ENCODE peak calls at places on chromosome 18, in five cellular contexts. One of them, this sample, is unnamed.

GRCh38 chr18:9992300-9992987 is 78.6 kb downstream of the VAPA start:
- DNase-seq in mammary epithelial cell: no peak
- DNase-seq in GM12865: no peak
- DNase-seq in fibroblast of the aortic adventitia: no peak
- DNase-seq in transverse colon: no peak
- DNase-seq in this sample: no peak

GRCh38 chr18:78765637-78766281 is 213.9 kb upstream of the SALL3 start:
- DNase-seq in fibroblast of the aortic adventitia: no peak
- DNase-seq in GM12865: no peak
- DNase-seq in mammary epithelial cell: no peak
- DNase-seq in transverse colon: no peak
- DNase-seq in this sample: no peak

GRCh38 chr18:76494541-76495403 is at the start of gene ZNF516:
- DNase-seq in mammary epithelial cell: no peak
- DNase-seq in GM12865: peak
- DNase-seq in transverse colon: no peak
- DNase-seq in fibroblast of the aortic adventitia: peak
- DNase-seq in this sample: peak

GRCh38 chr18:26477828-26478466 is 70.4 kb downstream of the KCTD1 start:
- DNase-seq in fibroblast of the aortic adventitia: no peak
- DNase-seq in mammary epithelial cell: peak
- DNase-seq in GM12865: no peak
- DNase-seq in transverse colon: no peak
- DNase-seq in this sample: peak

GRCh38 chr18:36572135-36572856 is 256.5 kb downstream of the TPGS2 start:
- DNase-seq in GM12865: peak
- DNase-seq in fibroblast of the aortic adventitia: peak
- DNase-seq in transverse colon: peak
- DNase-seq in mammary epithelial cell: no peak
- DNase-seq in this sample: peak

GRCh38 chr18:10430696-10431095 is 23.7 kb upstream of the APCDD1 start:
- DNase-seq in transverse colon: no peak
- DNase-seq in GM12865: no peak
- DNase-seq in fibroblast of the aortic adventitia: no peak
- DNase-seq in mammary epithelial cell: no peak
- DNase-seq in this sample: no peak

GRCh38 chr18:74682141-74682997 is 84.7 kb downstream of the ZNF407 start:
- DNase-seq in fibroblast of the aortic adventitia: peak
- DNase-seq in GM12865: no peak
- DNase-seq in mammary epithelial cell: peak
- DNase-seq in transverse colon: no peak
- DNase-seq in this sample: peak

GRCh38 chr18:31513189-31513907 is 15.4 kb downstream of the DSG2 start:
- DNase-seq in fibroblast of the aortic adventitia: peak
- DNase-seq in mammary epithelial cell: peak
- DNase-seq in transverse colon: no peak
- DNase-seq in GM12865: no peak
- DNase-seq in this sample: peak

GRCh38 chr18:56575819-56576663 is 62.4 kb downstream of the TXNL1 start:
- DNase-seq in transverse colon: no peak
- DNase-seq in GM12865: peak
- DNase-seq in mammary epithelial cell: peak
- DNase-seq in fibroblast of the aortic adventitia: peak
- DNase-seq in this sample: peak

GRCh38 chr18:2471523-2471922 is 99.8 kb downstream of the METTL4 start:
- DNase-seq in transverse colon: no peak
- DNase-seq in mammary epithelial cell: no peak
- DNase-seq in fibroblast of the aortic adventitia: no peak
- DNase-seq in GM12865: peak
- DNase-seq in this sample: no peak

GRCh38 chr18:2466978-2467377 is 104.3 kb downstream of the METTL4 start:
- DNase-seq in GM12865: no peak
- DNase-seq in fibroblast of the aortic adventitia: no peak
- DNase-seq in transverse colon: no peak
- DNase-seq in mammary epithelial cell: no peak
- DNase-seq in this sample: no peak
- TF ChIP-seq CTCF in GM12865: no peak
- TF ChIP-seq CTCF in fibroblast of the aortic adventitia: no peak
- TF ChIP-seq CTCF in transverse colon: no peak
- TF ChIP-seq CTCF in mammary epithelial cell: peak
- TF ChIP-seq CTCF in this sample: no peak

GRCh38 chr18:24968233-24968775 is 383.7 kb downstream of the ZNF521 start:
- DNase-seq in transverse colon: no peak
- DNase-seq in fibroblast of the aortic adventitia: no peak
- DNase-seq in mammary epithelial cell: no peak
- DNase-seq in GM12865: no peak
- DNase-seq in this sample: no peak

GRCh38 chr18:24959100-24959499 is 392.9 kb downstream of the ZNF521 start:
- DNase-seq in mammary epithelial cell: no peak
- DNase-seq in fibroblast of the aortic adventitia: no peak
- DNase-seq in transverse colon: no peak
- DNase-seq in GM12865: no peak
- DNase-seq in this sample: no peak

DNA sequence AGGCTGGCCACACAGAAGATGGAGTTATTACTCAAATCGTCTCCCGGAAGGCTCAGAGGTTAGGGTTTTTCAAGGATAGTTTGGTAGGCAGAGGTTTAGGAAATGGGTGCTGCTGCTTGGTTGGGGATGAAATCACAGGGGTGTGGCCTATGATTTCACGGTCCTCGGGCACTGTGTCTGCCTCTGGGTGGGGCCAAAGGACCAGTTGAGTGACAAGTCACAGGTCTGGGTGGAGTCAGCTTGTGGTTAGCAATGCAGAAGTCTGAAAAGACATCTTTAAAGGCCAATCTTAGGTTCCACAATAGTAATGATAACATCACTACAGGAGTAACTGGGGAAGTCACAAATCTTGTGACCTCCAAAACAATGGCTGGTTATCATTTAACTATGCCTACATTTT is 387.8 kb downstream of the ZNF521 start:
- DNase-seq in GM12865: peak
- DNase-seq in transverse colon: peak
- DNase-seq in fibroblast of the aortic adventitia: no peak
- DNase-seq in mammary epithelial cell: peak
- DNase-seq in this sample: peak
- TF ChIP-seq CTCF in GM12865: no peak
- TF ChIP-seq CTCF in transverse colon: no peak
- TF ChIP-seq CTCF in fibroblast of the aortic adventitia: no peak
- TF ChIP-seq CTCF in mammary epithelial cell: peak
- TF ChIP-seq CTCF in this sample: no peak

GRCh38 chr18:45802814-45803492 is 22.5 kb upstream of the SIGLEC15 start:
- DNase-seq in fibroblast of the aortic adventitia: peak
- DNase-seq in GM12865: no peak
- DNase-seq in mammary epithelial cell: peak
- DNase-seq in transverse colon: no peak
- DNase-seq in this sample: peak

GRCh38 chr18:45806226-45806625 is 19.2 kb upstream of the SIGLEC15 start:
- DNase-seq in transverse colon: no peak
- DNase-seq in mammary epithelial cell: peak
- DNase-seq in fibroblast of the aortic adventitia: peak
- DNase-seq in GM12865: no peak
- DNase-seq in this sample: peak

GRCh38 chr18:45805551-45805950 is 19.9 kb upstream of the SIGLEC15 start:
- DNase-seq in GM12865: no peak
- DNase-seq in fibroblast of the aortic adventitia: peak
- DNase-seq in mammary epithelial cell: no peak
- DNase-seq in transverse colon: no peak
- DNase-seq in this sample: peak

GRCh38 chr18:45801396-45802004 is 24.0 kb upstream of the SIGLEC15 start:
- DNase-seq in mammary epithelial cell: peak
- DNase-seq in transverse colon: no peak
- DNase-seq in GM12865: no peak
- DNase-seq in fibroblast of the aortic adventitia: no peak
- DNase-seq in this sample: peak
- TF ChIP-seq CTCF in mammary epithelial cell: no peak
- TF ChIP-seq CTCF in transverse colon: no peak
- TF ChIP-seq CTCF in GM12865: no peak
- TF ChIP-seq CTCF in fibroblast of the aortic adventitia: no peak
- TF ChIP-seq CTCF in this sample: no peak

GRCh38 chr18:3852321-3852720 is 402.3 kb downstream of the TGIF1 start:
- DNase-seq in fibroblast of the aortic adventitia: no peak
- DNase-seq in mammary epithelial cell: no peak
- DNase-seq in GM12865: no peak
- DNase-seq in transverse colon: no peak
- DNase-seq in this sample: no peak
- TF ChIP-seq CTCF in fibroblast of the aortic adventitia: no peak
- TF ChIP-seq CTCF in mammary epithelial cell: no peak
- TF ChIP-seq CTCF in GM12865: no peak
- TF ChIP-seq CTCF in transverse colon: no peak
- TF ChIP-seq CTCF in this sample: no peak

GRCh38 chr18:66046025-66046602 is 295.3 kb downstream of the CDH7 start:
- DNase-seq in mammary epithelial cell: no peak
- DNase-seq in transverse colon: no peak
- DNase-seq in fibroblast of the aortic adventitia: no peak
- DNase-seq in GM12865: no peak
- DNase-seq in this sample: no peak
- TF ChIP-seq CTCF in mammary epithelial cell: no peak
- TF ChIP-seq CTCF in transverse colon: peak
- TF ChIP-seq CTCF in fibroblast of the aortic adventitia: no peak
- TF ChIP-seq CTCF in GM12865: no peak
- TF ChIP-seq CTCF in this sample: no peak

DNA sequence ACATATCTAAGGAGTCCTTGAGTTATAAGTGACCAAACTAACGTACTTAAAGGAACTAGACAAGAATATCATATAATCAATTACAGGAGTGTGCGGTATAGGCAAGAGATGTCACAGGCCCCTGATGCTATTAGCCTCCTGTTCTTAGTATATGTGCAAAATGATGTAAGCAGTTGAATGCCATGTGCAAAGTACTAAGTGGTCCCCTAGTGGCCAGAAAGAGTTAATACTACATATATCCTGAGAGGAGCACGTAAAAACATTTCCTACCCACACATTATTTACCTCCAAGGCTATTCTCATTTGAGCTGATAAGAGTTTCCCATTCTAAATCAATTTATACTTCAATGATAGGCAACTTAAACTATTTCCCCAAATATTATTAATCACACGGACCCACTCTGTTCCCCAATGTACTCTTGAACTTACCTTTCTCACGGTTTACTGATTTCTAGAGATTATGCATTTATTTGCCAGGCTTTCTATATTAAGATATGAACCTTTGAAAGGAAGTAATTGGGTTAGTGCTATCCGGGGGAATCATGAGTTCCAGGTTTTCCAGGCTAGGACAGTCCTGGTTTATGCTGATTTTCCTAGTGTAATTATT is 158.0 kb upstream of the KLHL14 start:
- DNase-seq in fibroblast of the aortic adventitia: peak
- DNase-seq in GM12865: peak
- DNase-seq in transverse colon: no peak
- DNase-seq in mammary epithelial cell: peak
- DNase-seq in this sample: peak
- TF ChIP-seq CTCF in fibroblast of the aortic adventitia: peak
- TF ChIP-seq CTCF in GM12865: peak
- TF ChIP-seq CTCF in transverse colon: no peak
- TF ChIP-seq CTCF in mammary epithelial cell: peak
- TF ChIP-seq CTCF in this sample: peak

GRCh38 chr18:8051388-8051787 is 484.3 kb downstream of the PTPRM start:
- DNase-seq in fibroblast of the aortic adventitia: peak
- DNase-seq in mammary epithelial cell: no peak
- DNase-seq in transverse colon: no peak
- DNase-seq in GM12865: no peak
- DNase-seq in this sample: no peak

GRCh38 chr18:8050616-8051314 is 483.6 kb downstream of the PTPRM start:
- DNase-seq in transverse colon: no peak
- DNase-seq in fibroblast of the aortic adventitia: no peak
- DNase-seq in mammary epithelial cell: no peak
- DNase-seq in GM12865: no peak
- DNase-seq in this sample: no peak

GRCh38 chr18:8049147-8049546 is 482.0 kb downstream of the PTPRM start:
- DNase-seq in GM12865: no peak
- DNase-seq in transverse colon: no peak
- DNase-seq in mammary epithelial cell: no peak
- DNase-seq in fibroblast of the aortic adventitia: no peak
- DNase-seq in this sample: no peak

GRCh38 chr18:8056723-8057122 is 489.6 kb downstream of the PTPRM start:
- DNase-seq in mammary epithelial cell: no peak
- DNase-seq in GM12865: no peak
- DNase-seq in transverse colon: no peak
- DNase-seq in fibroblast of the aortic adventitia: no peak
- DNase-seq in this sample: no peak

DNA sequence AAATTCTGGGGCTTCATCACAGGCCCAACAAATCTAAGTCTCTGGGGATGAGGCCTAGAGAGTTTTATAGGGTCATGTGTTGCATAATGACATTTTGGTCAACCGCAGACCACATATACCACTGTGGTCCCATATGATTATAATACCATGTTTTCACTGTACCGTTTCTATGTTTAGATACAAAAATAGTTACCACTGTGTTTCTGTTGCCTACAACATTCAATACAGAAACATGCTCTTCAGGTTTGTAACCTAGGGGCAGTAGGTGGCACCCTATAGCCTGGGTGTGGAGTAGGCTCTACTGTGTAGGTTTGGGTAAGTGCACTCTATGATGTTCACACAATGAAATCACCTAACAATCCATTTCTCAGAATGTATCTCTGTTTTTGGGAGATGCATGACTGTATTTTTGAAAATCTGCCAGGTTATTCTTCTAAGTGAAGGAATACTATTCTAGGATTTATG is 485.2 kb downstream of the PTPRM start:
- DNase-seq in transverse colon: no peak
- DNase-seq in fibroblast of the aortic adventitia: peak
- DNase-seq in mammary epithelial cell: peak
- DNase-seq in GM12865: peak
- DNase-seq in this sample: peak
- TF ChIP-seq CTCF in transverse colon: no peak
- TF ChIP-seq CTCF in fibroblast of the aortic adventitia: no peak
- TF ChIP-seq CTCF in mammary epithelial cell: peak
- TF ChIP-seq CTCF in GM12865: no peak
- TF ChIP-seq CTCF in this sample: no peak

GRCh38 chr18:50594012-50594411 is 34.1 kb downstream of the MAPK4 start:
- DNase-seq in mammary epithelial cell: no peak
- DNase-seq in transverse colon: no peak
- DNase-seq in GM12865: no peak
- DNase-seq in fibroblast of the aortic adventitia: no peak
- DNase-seq in this sample: no peak
- TF ChIP-seq CTCF in mammary epithelial cell: no peak
- TF ChIP-seq CTCF in transverse colon: no peak
- TF ChIP-seq CTCF in GM12865: no peak
- TF ChIP-seq CTCF in fibroblast of the aortic adventitia: no peak
- TF ChIP-seq CTCF in this sample: no peak

GRCh38 chr18:61893971-61894750 is 1.4 kb upstream of the RNF152 start:
- DNase-seq in transverse colon: peak
- DNase-seq in GM12865: peak
- DNase-seq in mammary epithelial cell: peak
- DNase-seq in fibroblast of the aortic adventitia: peak
- DNase-seq in this sample: peak
- TF ChIP-seq CTCF in transverse colon: peak
- TF ChIP-seq CTCF in GM12865: peak
- TF ChIP-seq CTCF in mammary epithelial cell: peak
- TF ChIP-seq CTCF in fibroblast of the aortic adventitia: peak
- TF ChIP-seq CTCF in this sample: peak

This sample was measured in MCF 10A.